ENCODE peak calls at places on chromosomes 13 and 19, in seven cellular contexts. Y, N, V, X, T, D and I are unnamed samples.
A peak's percentile ranks its signal among the peaks of the same experiment; 100 is the strongest.

GRCh38 chr13:73272831-73273230 is 214.0 kb downstream of the KLF5 start:
- DNase-seq in Y (no peak), N (no peak), V (no peak), X (no peak), T (no peak), D (no peak), I (no peak)

GRCh38 chr13:114107686-114108081 is 24.7 kb downstream of the RASA3 start:
- DNase-seq in Y (no peak), N (no peak), V (peak; percentile 41), X (no peak), T (no peak), D (no peak), I (no peak)

GRCh38 chr13:50626031-50626643 is 217.4 kb downstream of the DLEU7 start:
- DNase-seq in Y (no peak), N (no peak), V (no peak), X (peak; percentile 22), T (no peak), D (no peak), I (no peak)

GRCh38 chr13:70347947-70348620 is 239.8 kb upstream of the KLHL1 start:
- DNase-seq in Y (no peak), N (no peak), V (no peak), X (no peak), T (no peak), D (no peak), I (no peak)

GRCh38 chr13:45156565-45157361 is 36.5 kb downstream of the GTF2F2 start:
- DNase-seq in Y (no peak), N (no peak), V (no peak), X (no peak), T (no peak), D (no peak), I (no peak)

GRCh38 chr19:8724276-8724675 is 2.8 kb downstream of the OR2Z1 start:
- DNase-seq in Y (no peak), N (no peak), V (no peak), X (no peak), T (no peak), D (no peak), I (no peak)

GRCh38 chr13:34409496-34410163 is 532.4 kb upstream of the NBEA start:
- DNase-seq in Y (no peak), N (no peak), V (no peak), X (no peak), T (no peak), D (no peak), I (no peak)

GRCh38 chr13:100550433-100550832 is 38.2 kb downstream of the GGACT start:
- DNase-seq in Y (no peak), N (no peak), V (no peak), X (no peak), T (peak; percentile 45), D (no peak), I (no peak)

GRCh38 chr13:79679334-79679733 is 198.4 kb downstream of the NDFIP2 start:
- DNase-seq in Y (peak; percentile 53), N (peak; percentile 56), V (peak; percentile 12), X (peak; percentile 9), T (peak; percentile 77), D (no peak), I (peak; percentile 75)

GRCh38 chr13:22108283-22108897 is 437.5 kb downstream of the FGF9 start:
- DNase-seq in Y (no peak), N (no peak), V (no peak), X (no peak), T (no peak), D (no peak), I (no peak)

GRCh38 chr19:27774337-27774736 is 1438.6 kb downstream of the UQCRFS1 start:
- DNase-seq in Y (no peak), N (no peak), V (no peak), X (no peak), T (peak; percentile 77), D (no peak), I (no peak)

GRCh38 chr19:10686661-10687517 is 14.3 kb upstream of the QTRT1 start:
- DNase-seq in Y (no peak), N (no peak), V (peak; percentile 10), X (no peak), T (no peak), D (no peak), I (no peak)

GRCh38 chr19:46349311-46349993 is 2.6 kb downstream of the PPP5C start:
- DNase-seq in Y (no peak), N (no peak), V (no peak), X (no peak), T (no peak), D (no peak), I (no peak)

GRCh38 chr19:54408627-54409026 is 6.6 kb upstream of the TTYH1 start:
- DNase-seq in Y (no peak), N (no peak), V (no peak), X (no peak), T (no peak), D (no peak), I (no peak)

DNA sequence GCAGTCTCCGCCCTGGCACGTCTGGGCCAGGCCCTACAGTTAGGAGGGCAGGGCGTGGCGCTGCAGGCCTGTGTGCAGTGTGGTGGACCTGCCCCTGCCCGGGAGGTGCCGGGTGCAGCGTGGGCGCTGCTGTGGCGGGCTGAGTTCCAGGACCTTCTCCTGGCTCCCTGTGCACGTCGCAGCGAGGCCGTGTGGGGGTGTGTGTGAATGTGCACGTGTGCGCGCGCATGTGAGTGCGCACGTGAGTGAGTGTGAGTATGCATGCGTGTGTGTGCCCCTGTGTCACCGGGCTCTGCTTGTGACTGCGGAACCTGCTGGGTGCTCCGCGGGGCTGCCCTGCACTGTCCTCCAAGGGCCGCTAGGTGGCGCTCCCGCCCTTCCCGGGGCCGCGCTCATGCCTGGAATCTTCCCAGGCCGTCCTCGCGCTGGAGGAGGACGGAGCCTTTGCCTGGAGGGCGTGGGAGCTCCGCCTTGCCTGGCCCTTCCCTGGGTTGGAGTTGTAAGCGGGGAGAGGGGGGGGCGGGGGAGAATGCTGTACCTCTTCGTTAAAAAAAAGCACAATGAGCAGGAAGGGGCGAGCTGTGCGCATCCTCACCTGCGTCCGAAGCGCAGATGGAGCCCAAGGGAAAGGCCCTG is 79.3 kb downstream of the KDM4B start:
- DNase-seq in Y (peak; percentile 27), N (no peak), V (peak; percentile 96), X (peak; percentile 86), T (peak; percentile 97), D (no peak), I (peak; percentile 76)
- TF ChIP-seq JUND in Y (peak; percentile 12), N (no peak), V (no peak), X (peak; percentile 29), T (peak; percentile 41), D (no peak), I (no peak)

DNA sequence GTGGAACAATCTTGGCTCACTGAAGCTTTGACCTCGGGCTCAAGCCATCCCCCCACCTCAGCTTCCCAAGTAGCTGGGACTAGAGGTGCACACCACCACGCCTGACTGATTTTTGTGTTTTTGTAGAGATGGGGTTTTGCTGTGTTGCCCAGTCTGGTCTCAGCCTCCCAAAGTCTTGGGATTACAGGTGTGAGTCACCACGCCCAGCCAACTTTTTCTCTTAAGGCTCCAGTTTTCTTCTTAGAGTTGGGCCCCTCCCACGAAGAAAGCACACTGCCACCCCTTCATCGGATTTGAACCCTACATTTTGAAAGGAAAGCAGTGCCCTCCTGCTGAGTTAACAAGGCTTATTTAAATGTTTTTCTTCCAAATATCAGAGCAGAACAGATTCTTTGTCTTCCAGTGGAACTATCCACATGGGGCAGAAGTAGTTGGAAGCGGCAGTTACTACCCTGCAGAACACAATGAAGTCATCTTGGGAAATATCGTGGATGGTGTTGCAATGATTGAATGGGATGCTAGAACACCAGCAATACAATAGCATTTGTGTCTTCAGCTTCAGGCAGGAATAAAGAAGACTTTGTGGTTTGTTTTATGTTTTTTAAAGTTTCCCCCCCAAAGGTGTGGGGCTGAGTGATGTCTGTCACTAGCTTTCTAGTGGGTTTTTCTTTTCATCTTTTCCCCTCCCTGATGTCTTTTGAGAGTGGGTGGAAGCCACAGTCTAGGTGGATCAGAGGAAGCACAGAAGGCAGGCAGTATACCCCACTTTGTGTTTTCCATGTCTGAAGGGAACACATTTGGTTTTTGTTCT is 8.9 kb downstream of the ACTN4 start:
- DNase-seq in Y (peak; percentile 95), N (no peak), V (no peak), X (no peak), T (no peak), D (no peak), I (no peak)
- TF ChIP-seq JUND in Y (no peak), N (no peak), V (no peak), X (no peak), T (no peak), D (no peak), I (no peak)

GRCh38 chr19:42024622-42025111 is 30.6 kb upstream of the ATP1A3 start:
- DNase-seq in Y (no peak), N (no peak), V (no peak), X (no peak), T (no peak), D (no peak), I (peak; percentile 13)
- TF ChIP-seq JUND in Y (no peak), N (no peak), V (no peak), X (no peak), T (no peak), D (no peak), I (no peak)

DNA sequence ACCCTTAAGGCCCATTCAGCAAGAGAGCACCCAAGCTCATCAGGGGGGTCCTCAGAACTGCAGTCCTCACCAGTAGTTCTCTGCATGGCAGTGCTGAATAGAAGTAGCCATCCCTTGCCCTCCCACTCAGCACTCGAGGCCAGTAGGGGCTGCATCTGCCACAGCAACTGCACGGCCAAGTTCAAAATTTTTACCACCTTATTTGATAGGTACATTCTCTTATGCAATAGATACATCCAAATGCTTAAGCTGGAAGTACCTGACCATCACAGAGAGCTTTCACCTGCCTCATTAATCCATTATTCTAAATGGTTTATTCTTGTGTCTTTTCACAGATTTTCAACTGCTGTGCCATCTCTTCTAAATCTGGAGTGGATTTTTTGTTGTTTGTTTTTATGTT is 1307.4 kb downstream of the SLITRK5 start:
- DNase-seq in Y (no peak), N (no peak), V (no peak), X (no peak), T (no peak), D (no peak), I (no peak)
- TF ChIP-seq JUND in Y (no peak), N (no peak), V (no peak), X (no peak), T (no peak), D (no peak), I (no peak)

DNA sequence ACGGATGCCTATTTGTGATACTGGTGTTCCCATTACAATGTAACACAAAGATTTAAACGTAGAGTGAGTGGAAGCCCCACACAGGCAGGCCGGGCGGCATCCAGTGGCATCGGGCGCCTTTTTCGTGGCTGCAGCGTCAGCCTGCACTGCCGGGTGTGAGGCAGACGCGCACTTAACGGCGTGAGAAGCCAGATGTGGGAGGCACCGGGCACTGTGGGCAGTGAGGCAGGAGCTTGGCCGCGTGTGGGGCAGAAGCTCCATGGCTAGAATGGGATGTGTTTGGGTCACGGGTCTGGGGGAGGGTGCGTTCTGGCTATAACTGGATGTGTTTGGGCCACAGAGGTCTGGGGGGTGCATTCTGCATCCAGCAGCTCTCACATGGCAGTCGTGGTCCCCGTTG is 63.1 kb upstream of the F7 start:
- DNase-seq in Y (no peak), N (no peak), V (no peak), X (no peak), T (no peak), D (no peak), I (no peak)
- TF ChIP-seq JUND in Y (no peak), N (no peak), V (no peak), X (no peak), T (no peak), D (no peak), I (no peak)

GRCh38 chr19:40413291-40413994 is at the start of gene PRX:
- DNase-seq in Y (no peak), N (no peak), V (peak; percentile 72), X (peak; percentile 55), T (peak; percentile 85), D (no peak), I (no peak)
- TF ChIP-seq JUND in Y (no peak), N (no peak), V (no peak), X (no peak), T (peak; percentile 60), D (no peak), I (no peak)

GRCh38 chr13:99528547-99528946 is 27.3 kb downstream of the TM9SF2 start:
- DNase-seq in Y (peak; percentile 17), N (no peak), V (no peak), X (no peak), T (no peak), D (no peak), I (peak; percentile 26)
- TF ChIP-seq JUND in Y (no peak), N (no peak), V (no peak), X (no peak), T (no peak), D (no peak), I (no peak)